ENCODE peak calls at places on chromosome 13, in five cellular contexts. I is endodermal cell; A is CD8-positive, alpha-beta memory T cell; R is NCI-H82; H is NCI-H2107. T is an unnamed sample.

GRCh38 chr13:39803851-39804250 is 148.4 kb downstream of the COG6 start:
- DNase-seq in I (no peak), A (no peak), R (no peak), H (no peak), T (no peak)

GRCh38 chr13:48840366-48840765 is 135.3 kb upstream of the FNDC3A start:
- DNase-seq in I (no peak), A (no peak), R (no peak), H (no peak), T (no peak)

GRCh38 chr13:114309806-114310410 is 4.4 kb upstream of the CHAMP1 start:
- DNase-seq in I (no peak), A (no peak), R (peak), H (peak), T (no peak)

GRCh38 chr13:29456419-29456818 is 139.1 kb downstream of the SLC7A1 start:
- DNase-seq in I (no peak), A (no peak), R (no peak), H (no peak), T (no peak)

GRCh38 chr13:34561033-34561432 is 381.0 kb upstream of the NBEA start:
- DNase-seq in I (no peak), A (no peak), R (no peak), H (no peak), T (no peak)

GRCh38 chr13:83221813-83222241 is 660.4 kb downstream of the SLITRK1 start:
- DNase-seq in I (no peak), A (no peak), R (no peak), H (no peak), T (no peak)

GRCh38 chr13:97278395-97279078 is 56.4 kb downstream of the MBNL2 start:
- DNase-seq in I (no peak), A (no peak), R (no peak), H (no peak), T (no peak)

GRCh38 chr13:32229443-32229842 is 85.7 kb downstream of the ZAR1L start:
- DNase-seq in I (no peak), A (no peak), R (peak), H (no peak), T (no peak)

GRCh38 chr13:98890186-98890585 is 87.7 kb downstream of the DOCK9 start:
- DNase-seq in I (no peak), A (no peak), R (no peak), H (no peak), T (no peak)

GRCh38 chr13:106602178-106602577 is 34.2 kb upstream of the ARGLU1 start:
- DNase-seq in I (no peak), A (no peak), R (no peak), H (no peak), T (peak)

GRCh38 chr13:80131204-80131603 is 209.7 kb downstream of the SPRY2 start:
- DNase-seq in I (peak), A (no peak), R (no peak), H (no peak), T (no peak)

GRCh38 chr13:91087276-91087675 is 260.2 kb upstream of the MIR17HG start:
- DNase-seq in I (no peak), A (no peak), R (no peak), H (no peak), T (no peak)

GRCh38 chr13:91544723-91545122 is 146.3 kb downstream of the GPC5 start:
- DNase-seq in I (peak), A (no peak), R (peak), H (no peak), T (no peak)

GRCh38 chr13:30466358-30466714 is 600 bp upstream of the HMGB1 start:
- DNase-seq in I (no peak), A (no peak), R (peak), H (no peak), T (no peak)

GRCh38 chr13:99374994-99375805 is 68.0 kb upstream of the GPR183 start:
- DNase-seq in I (peak), A (peak), R (no peak), H (no peak), T (no peak)

GRCh38 chr13:111790621-111791020 is 276.3 kb upstream of the SOX1 start:
- DNase-seq in I (no peak), A (no peak), R (no peak), H (no peak), T (no peak)

GRCh38 chr13:51920786-51921185 is 59.0 kb downstream of the CCDC70 start:
- DNase-seq in I (no peak), A (no peak), R (no peak), H (no peak), T (no peak)

GRCh38 chr13:49938274-49938673 is 2.1 kb upstream of the SPRYD7 start:
- DNase-seq in I (no peak), A (no peak), R (no peak), H (no peak), T (no peak)

GRCh38 chr13:26498524-26499208 is 58.8 kb upstream of the WASF3 start:
- DNase-seq in I (no peak), A (no peak), R (peak), H (no peak), T (no peak)

GRCh38 chr13:31050486-31051400 is 111.0 kb downstream of the HSPH1 start:
- DNase-seq in I (peak), A (no peak), R (peak), H (no peak), T (no peak)

GRCh38 chr13:111049791-111050538 is 65.1 kb upstream of the ARHGEF7 start:
- DNase-seq in I (no peak), A (no peak), R (peak), H (no peak), T (no peak)

GRCh38 chr13:44355643-44356042 is 18.0 kb upstream of the SERP2 start:
- DNase-seq in I (no peak), A (no peak), R (no peak), H (no peak), T (no peak)

GRCh38 chr13:70370924-70371323 is 262.7 kb upstream of the KLHL1 start:
- DNase-seq in I (peak), A (no peak), R (no peak), H (no peak), T (no peak)

GRCh38 chr13:21040120-21040834 is 21.1 kb downstream of the LATS2 start:
- DNase-seq in I (no peak), A (no peak), R (no peak), H (no peak), T (no peak)

GRCh38 chr13:29886446-29886845 is 36.0 kb upstream of the UBL3 start:
- DNase-seq in I (no peak), A (no peak), R (no peak), H (no peak), T (no peak)

GRCh38 chr13:86933676-86934075 is 737.5 kb upstream of the SLITRK5 start:
- DNase-seq in I (peak), A (no peak), R (no peak), H (no peak), T (no peak)

GRCh38 chr13:45092668-45093067 is 27.6 kb upstream of the GTF2F2 start:
- DNase-seq in I (no peak), A (no peak), R (no peak), H (no peak), T (no peak)